ENCODE peak calls at places on chromosome 7, in ten cellular contexts. R is CD8-positive, alpha-beta memory T cell; H is left ventricle myocardium inferior; M is psoas muscle; O is CD4-positive, alpha-beta memory T cell; P is left lung; V is effector memory CD4-positive, alpha-beta T cell; I is heart left ventricle; Y is H9; F is gastrocnemius medialis. Z is an unnamed sample. For H3K4me1, the result is how much of the 10 kb centered on the place peaks cover.

GRCh38 chr7:45155357-45155900 is 2.2 kb upstream of the RAMP3 start:
- DNase-seq in R (no peak), H (no peak), M (peak), O (no peak), P (no peak), V (no peak), I (no peak), Y (no peak), F (no peak), Z (no peak)

GRCh38 chr7:150357277-150357676 is 11.3 kb upstream of the REPIN1 start:
- DNase-seq in R (peak), H (no peak), M (no peak), O (peak), P (no peak), V (peak), I (no peak), Y (no peak), F (no peak), Z (no peak)

GRCh38 chr7:148481965-148482626 is 108.5 kb upstream of the C7orf33 start:
- DNase-seq in R (no peak), H (no peak), M (no peak), O (no peak), P (no peak), V (no peak), I (no peak), Y (no peak), F (no peak), Z (no peak)

GRCh38 chr7:152733286-152733934 is 26.1 kb upstream of the ACTR3B start:
- DNase-seq in R (no peak), H (no peak), M (no peak), O (no peak), P (no peak), V (no peak), I (no peak), Y (peak), F (no peak), Z (no peak)

GRCh38 chr7:107856806-107857540 is 34.0 kb upstream of the DLD start:
- DNase-seq in R (peak), H (no peak), M (no peak), O (peak), P (no peak), V (peak), I (no peak), Y (no peak), F (no peak), Z (no peak)

GRCh38 chr7:5429857-5430611 is 6.4 kb upstream of the TNRC18 start:
- DNase-seq in R (no peak), H (peak), M (peak), O (no peak), P (peak), V (no peak), I (no peak), Y (no peak), F (no peak), Z (no peak)

GRCh38 chr7:4631664-4632171 is 50.4 kb upstream of the FOXK1 start:
- DNase-seq in R (no peak), H (peak), M (peak), O (no peak), P (peak), V (no peak), I (peak), Y (peak), F (peak), Z (peak)

GRCh38 chr7:20798081-20798693 is 11.5 kb upstream of the SP8 start:
- DNase-seq in R (no peak), H (no peak), M (no peak), O (no peak), P (peak), V (no peak), I (peak), Y (peak), F (no peak), Z (no peak)

GRCh38 chr7:136399378-136399777 is 422.2 kb upstream of the MTPN start:
- DNase-seq in R (no peak), H (no peak), M (no peak), O (no peak), P (no peak), V (no peak), I (no peak), Y (no peak), F (no peak), Z (no peak)

GRCh38 chr7:31373337-31374289 is 33.1 kb upstream of the NEUROD6 start:
- DNase-seq in R (no peak), H (no peak), M (no peak), O (no peak), P (no peak), V (no peak), I (no peak), Y (peak), F (no peak), Z (no peak)

GRCh38 chr7:114663502-114663901 is 248.9 kb downstream of the FOXP2 start:
- DNase-seq in R (no peak), H (no peak), M (no peak), O (no peak), P (no peak), V (no peak), I (no peak), Y (no peak), F (no peak), Z (no peak)

GRCh38 chr7:128450409-128450808 is 5.3 kb upstream of the HILPDA start:
- DNase-seq in R (no peak), H (no peak), M (no peak), O (no peak), P (no peak), V (no peak), I (no peak), Y (no peak), F (no peak), Z (no peak)

GRCh38 chr7:102146122-102146521 is 140.5 kb upstream of the SH2B2 start:
- DNase-seq in R (no peak), H (peak), M (peak), O (no peak), P (peak), V (no peak), I (peak), Y (no peak), F (peak), Z (peak)

GRCh38 chr7:106021211-106022067 is 58.4 kb downstream of the CDHR3 start:
- DNase-seq in R (no peak), H (no peak), M (no peak), O (no peak), P (no peak), V (no peak), I (no peak), Y (no peak), F (no peak), Z (no peak)

GRCh38 chr7:128148676-128149075 is 92.4 kb upstream of the LEP start:
- DNase-seq in R (no peak), H (no peak), M (no peak), O (no peak), P (no peak), V (no peak), I (no peak), Y (no peak), F (no peak), Z (no peak)

GRCh38 chr7:116824449-116824848 is 37.9 kb upstream of the CAPZA2 start:
- DNase-seq in R (no peak), H (no peak), M (no peak), O (no peak), P (no peak), V (no peak), I (no peak), Y (no peak), F (no peak), Z (no peak)

GRCh38 chr7:81690251-81690650 is 79.6 kb downstream of the HGF start:
- DNase-seq in R (no peak), H (no peak), M (no peak), O (no peak), P (no peak), V (no peak), I (no peak), Y (peak), F (no peak), Z (no peak)

GRCh38 chr7:39410582-39410981 is 155.6 kb upstream of the YAE1 start:
- DNase-seq in R (no peak), H (no peak), M (no peak), O (no peak), P (no peak), V (no peak), I (no peak), Y (no peak), F (no peak), Z (no peak)

GRCh38 chr7:150401424-150401790 is 22.3 kb downstream of the ZNF775 start:
- DNase-seq in R (no peak), H (no peak), M (no peak), O (no peak), P (no peak), V (no peak), I (no peak), Y (no peak), F (no peak), Z (no peak)

GRCh38 chr7:158281441-158281840 is 306.2 kb downstream of the PTPRN2 start:
- DNase-seq in R (no peak), H (no peak), M (no peak), O (no peak), P (no peak), V (no peak), I (no peak), Y (peak), F (no peak), Z (no peak)

GRCh38 chr7:131329176-131329570 is 1.5 kb downstream of the MKLN1 start:
- DNase-seq in R (no peak), H (no peak), M (no peak), O (no peak), P (no peak), V (no peak), I (no peak), Y (no peak), F (no peak), Z (no peak)

GRCh38 chr7:111788426-111788825 is 226.1 kb upstream of the IMMP2L start:
- DNase-seq in R (no peak), H (no peak), M (no peak), O (no peak), P (no peak), V (no peak), I (no peak), Y (no peak), F (no peak), Z (no peak)

GRCh38 chr7:25557930-25558329 is 329.6 kb upstream of the NPVF start:
- DNase-seq in R (no peak), H (no peak), M (no peak), O (no peak), P (no peak), V (no peak), I (no peak), Y (no peak), F (no peak), Z (no peak)

DNA sequence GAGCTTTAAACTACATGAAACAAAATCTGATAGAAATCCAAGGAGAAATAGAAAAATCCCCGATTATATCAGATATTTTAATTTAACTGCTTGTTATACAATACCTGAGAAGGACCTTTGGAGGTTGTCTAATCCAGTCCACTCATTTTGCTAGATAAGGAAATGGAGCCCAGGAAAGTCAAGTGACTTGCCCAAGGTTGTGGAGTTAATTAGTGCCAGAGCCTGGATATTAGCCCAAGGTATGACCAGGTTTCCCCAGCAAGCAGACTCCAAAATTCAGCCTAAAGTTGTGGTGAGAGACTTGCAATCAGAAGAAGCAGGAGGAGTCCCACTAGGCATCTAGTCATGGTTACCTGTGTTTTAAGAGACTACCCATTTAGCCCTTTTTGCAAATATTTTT is 11.7 kb upstream of the EEPD1 start:
- DNase-seq in R (no peak), H (no peak), M (no peak), O (no peak), P (no peak), V (no peak), I (no peak), Y (no peak), F (no peak), Z (no peak)
- H3K4me1 ChIP-seq in R (under half), H (under half), M (under half), O (under half), P (under half), V (under half), I (under half), Y (under half), F (under half), Z (under half)

GRCh38 chr7:772861-773621 is 46.0 kb upstream of the PRKAR1B start:
- DNase-seq in R (no peak), H (no peak), M (peak), O (no peak), P (peak), V (no peak), I (no peak), Y (no peak), F (no peak), Z (no peak)

GRCh38 chr7:774161-775109 is 47.4 kb upstream of the PRKAR1B start:
- DNase-seq in R (peak), H (peak), M (peak), O (peak), P (peak), V (peak), I (no peak), Y (peak), F (no peak), Z (no peak)

GRCh38 chr7:772392-772791 is 45.3 kb upstream of the PRKAR1B start:
- DNase-seq in R (no peak), H (no peak), M (peak), O (no peak), P (peak), V (no peak), I (no peak), Y (no peak), F (no peak), Z (no peak)

GRCh38 chr7:772005-772294 is 44.9 kb upstream of the PRKAR1B start:
- DNase-seq in R (no peak), H (no peak), M (no peak), O (no peak), P (peak), V (no peak), I (no peak), Y (no peak), F (no peak), Z (no peak)

DNA sequence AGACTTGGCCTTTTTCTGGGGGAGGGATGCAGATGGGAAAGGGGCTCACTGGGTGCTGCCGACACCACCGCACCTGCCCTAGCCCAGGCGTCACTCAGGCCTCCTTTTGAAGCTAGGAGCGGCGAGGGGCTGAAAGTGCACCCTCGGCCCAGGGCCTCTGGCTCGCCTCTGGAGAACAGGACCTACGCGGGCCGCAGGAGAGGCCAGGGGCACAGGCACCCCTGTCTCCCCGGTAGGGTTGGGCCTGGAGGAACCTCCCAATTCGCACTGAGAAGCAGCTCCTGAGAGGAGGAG is 46.5 kb upstream of the PRKAR1B start:
- DNase-seq in R (no peak), H (no peak), M (no peak), O (no peak), P (peak), V (no peak), I (no peak), Y (no peak), F (no peak), Z (no peak)
- H3K4me1 ChIP-seq in R (under half), H (under half), M (under half), O (under half), P (under half), V (under half), I (under half), Y (under half), F (under half), Z (under half)

GRCh38 chr7:146961617-146962016 is 845.0 kb downstream of the CNTNAP2 start:
- DNase-seq in R (no peak), H (no peak), M (no peak), O (no peak), P (no peak), V (no peak), I (no peak), Y (no peak), F (no peak), Z (no peak)

GRCh38 chr7:146956323-146956722 is 839.7 kb downstream of the CNTNAP2 start:
- DNase-seq in R (no peak), H (no peak), M (no peak), O (no peak), P (no peak), V (no peak), I (no peak), Y (no peak), F (no peak), Z (no peak)

GRCh38 chr7:146960747-146961416 is 844.3 kb downstream of the CNTNAP2 start:
- DNase-seq in R (no peak), H (no peak), M (no peak), O (no peak), P (no peak), V (no peak), I (no peak), Y (peak), F (no peak), Z (no peak)

DNA sequence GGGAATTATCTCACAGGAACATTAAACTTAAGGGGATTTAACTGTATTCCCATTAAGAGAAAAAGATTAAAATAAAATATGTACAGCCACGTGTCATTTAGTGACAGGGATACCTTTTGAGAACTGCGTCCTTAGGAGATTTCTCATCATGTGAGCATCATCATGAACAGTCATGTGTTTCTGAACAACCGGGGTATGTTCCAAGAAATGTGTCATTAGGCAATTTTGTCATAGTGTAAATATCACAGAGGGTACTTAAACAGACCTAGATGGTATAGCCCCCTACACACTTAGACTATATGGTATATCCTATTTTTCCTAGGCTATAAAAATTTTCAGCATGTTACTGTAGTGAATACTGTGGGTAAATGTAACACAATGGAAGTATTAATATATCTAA is 840.3 kb downstream of the CNTNAP2 start:
- DNase-seq in R (no peak), H (no peak), M (no peak), O (no peak), P (no peak), V (no peak), I (no peak), Y (no peak), F (no peak), Z (no peak)
- H3K4me1 ChIP-seq in R (under half), H (under half), M (under half), O (under half), P (under half), V (under half), I (under half), Y (under half), F (under half), Z (under half)

GRCh38 chr7:41691286-41691966 is 11.5 kb downstream of the INHBA start:
- DNase-seq in R (no peak), H (no peak), M (no peak), O (no peak), P (no peak), V (no peak), I (no peak), Y (no peak), F (no peak), Z (no peak)
- H3K4me1 ChIP-seq in R (under half), H (under half), M (under half), O (under half), P (under half), V (under half), I (under half), Y (under half), F (under half), Z (under half)

GRCh38 chr7:134691820-134692705 is 45.4 kb downstream of the BPGM start:
- DNase-seq in R (no peak), H (no peak), M (no peak), O (no peak), P (no peak), V (no peak), I (no peak), Y (no peak), F (no peak), Z (no peak)

GRCh38 chr7:134694299-134694698 is 47.6 kb downstream of the BPGM start:
- DNase-seq in R (no peak), H (no peak), M (no peak), O (no peak), P (no peak), V (no peak), I (no peak), Y (peak), F (no peak), Z (no peak)

GRCh38 chr7:134695321-134695860 is 48.7 kb downstream of the BPGM start:
- DNase-seq in R (no peak), H (peak), M (no peak), O (no peak), P (no peak), V (no peak), I (no peak), Y (no peak), F (no peak), Z (no peak)

GRCh38 chr7:134694767-134695166 is 48.1 kb downstream of the BPGM start:
- DNase-seq in R (no peak), H (no peak), M (no peak), O (no peak), P (no peak), V (no peak), I (no peak), Y (no peak), F (no peak), Z (no peak)

DNA sequence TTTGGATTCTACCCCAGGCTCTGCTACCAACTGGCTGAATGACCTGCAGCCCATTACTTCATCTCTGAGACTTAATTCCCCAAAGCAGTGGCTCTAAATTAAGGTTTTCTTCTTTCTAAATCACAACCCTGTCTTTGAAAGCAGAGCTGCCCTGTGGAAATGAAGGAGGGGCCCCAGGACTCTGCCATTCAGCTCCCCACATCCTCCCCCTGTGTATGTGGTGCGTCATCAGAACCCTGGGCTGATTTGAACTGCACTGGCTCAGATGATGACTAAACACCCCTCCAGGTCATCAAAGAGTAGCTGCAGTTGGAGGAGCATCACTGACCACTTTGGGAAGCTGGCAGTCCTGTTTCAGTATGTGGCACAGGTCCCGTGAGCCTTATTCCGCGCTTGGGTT is 46.6 kb downstream of the BPGM start:
- DNase-seq in R (peak), H (no peak), M (peak), O (no peak), P (no peak), V (no peak), I (no peak), Y (no peak), F (no peak), Z (peak)
- H3K4me1 ChIP-seq in R (under half), H (under half), M (under half), O (under half), P (under half), V (under half), I (under half), Y (under half), F (under half), Z (under half)